ENCODE peak calls at places on chromosomes 11 and 22, in four cellular contexts. V, S, H and Z are unnamed samples.

GRCh38 chr11:84496122-84496521 is 1131.0 kb downstream of the DLG2 start:
- DNase-seq in S (no peak), V (no peak), H (no peak), Z (no peak)

GRCh38 chr11:84790849-84791427 is 836.2 kb downstream of the DLG2 start:
- DNase-seq in H (no peak), V (no peak), S (no peak), Z (no peak)

GRCh38 chr22:38774496-38775166 is 18.8 kb upstream of the SUN2 start:
- DNase-seq in V (no peak), H (no peak), S (no peak), Z (no peak)

GRCh38 chr11:110883266-110883665 is 171.0 kb upstream of the ARHGAP20 start:
- DNase-seq in H (no peak), S (peak; percentile 75), V (no peak), Z (no peak)

GRCh38 chr22:26394787-26395186 is 34.3 kb upstream of the ASPHD2 start:
- DNase-seq in H (no peak), S (no peak), V (no peak), Z (no peak)

GRCh38 chr11:126943319-126943718 is 57.3 kb downstream of the KIRREL3 start:
- DNase-seq in V (no peak), S (no peak), H (no peak), Z (no peak)

GRCh38 chr11:122893131-122893530 is 10.6 kb downstream of the JHY start:
- DNase-seq in V (no peak), H (no peak), S (peak; percentile 14), Z (no peak)

GRCh38 chr11:126355926-126356897 is 726 bp downstream of the ST3GAL4 start:
- DNase-seq in S (peak; percentile 81), V (no peak), H (no peak), Z (peak; percentile 46)

GRCh38 chr22:24106385-24107381 is 74.6 kb upstream of the SUSD2 start:
- DNase-seq in V (no peak), H (peak; percentile 54), S (no peak), Z (peak; percentile 45)

GRCh38 chr11:73350908-73351636 is 25.1 kb upstream of the RELT start:
- DNase-seq in S (peak; percentile 89), H (peak; percentile 74), V (peak; percentile 41), Z (peak; percentile 78)

GRCh38 chr11:123251656-123252344 is 56.8 kb upstream of the CLMP start:
- DNase-seq in H (no peak), V (no peak), S (peak; percentile 69), Z (no peak)

GRCh38 chr11:26930518-26931247 is 63.2 kb upstream of the FIBIN start:
- DNase-seq in H (no peak), V (no peak), S (peak; percentile 77), Z (no peak)

GRCh38 chr11:3095712-3096361 is 38.6 kb upstream of the CARS1 start:
- DNase-seq in H (no peak), V (no peak), S (peak; percentile 85), Z (no peak)
- TF ChIP-seq EZH2phosphoT487 in H (no peak), V (no peak), S (no peak), Z (no peak)

GRCh38 chr11:119523801-119524200 is 100.8 kb upstream of the THY1 start:
- DNase-seq in V (no peak), S (no peak), H (no peak), Z (no peak)

GRCh38 chr11:119521551-119521950 is 98.6 kb upstream of the THY1 start:
- DNase-seq in V (no peak), S (no peak), H (no peak), Z (no peak)

GRCh38 chr11:119522609-119523008 is 99.6 kb upstream of the THY1 start:
- DNase-seq in H (no peak), V (no peak), S (no peak), Z (no peak)

GRCh38 chr11:119525855-119526196 is 102.9 kb upstream of the THY1 start:
- DNase-seq in V (no peak), H (no peak), S (no peak), Z (no peak)

DNA sequence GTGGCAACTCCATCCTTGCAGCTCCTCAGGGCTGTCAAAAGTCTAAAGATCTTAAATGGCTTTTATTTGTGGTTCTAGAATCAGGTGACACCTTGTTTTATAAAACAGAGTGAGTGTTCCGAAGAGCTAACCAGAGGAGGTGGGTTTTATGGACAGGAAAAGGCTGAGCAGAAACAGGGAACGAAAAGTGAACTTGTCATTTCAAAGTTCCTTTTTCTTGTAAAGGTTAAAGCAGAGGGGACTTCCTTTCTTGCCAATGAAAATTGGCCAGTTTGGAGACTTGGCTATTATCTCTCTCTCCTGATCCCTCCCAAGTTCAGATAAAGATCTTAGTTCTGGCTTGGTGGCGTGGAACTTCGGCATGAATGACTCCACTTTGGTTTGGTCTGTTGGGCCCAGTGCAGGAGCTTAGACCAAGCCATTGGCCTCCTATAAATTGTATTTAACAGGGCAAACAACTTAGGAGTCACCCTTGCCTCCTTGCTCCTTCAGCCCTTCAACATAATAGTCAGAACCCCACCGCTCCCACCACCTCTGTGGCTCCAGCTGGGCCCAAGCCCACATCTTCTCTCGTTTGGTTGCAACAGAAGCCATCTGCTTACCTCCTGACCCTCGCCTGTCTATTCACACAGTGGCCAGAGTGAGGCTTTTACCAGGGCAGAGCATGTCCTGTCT is 102.3 kb upstream of the THY1 start:
- DNase-seq in H (no peak), V (no peak), S (no peak), Z (no peak)
- TF ChIP-seq EZH2phosphoT487 in H (no peak), V (no peak), S (no peak), Z (no peak)

GRCh38 chr11:6356503-6356902 is 33.8 kb upstream of the SMPD1 start:
- DNase-seq in V (no peak), H (no peak), S (peak; percentile 3), Z (no peak)

GRCh38 chr11:6357222-6357621 is 33.1 kb upstream of the SMPD1 start:
- DNase-seq in H (no peak), V (peak; percentile 22), S (peak; percentile 99), Z (no peak)

GRCh38 chr11:6362868-6363678 is 27.2 kb upstream of the SMPD1 start:
- DNase-seq in H (peak; percentile 66), V (peak; percentile 68), S (peak; percentile 89), Z (peak; percentile 70)

GRCh38 chr11:6365659-6366058 is 24.6 kb upstream of the SMPD1 start:
- DNase-seq in H (no peak), S (no peak), V (no peak), Z (no peak)

GRCh38 chr11:6362185-6362867 is 27.9 kb upstream of the SMPD1 start:
- DNase-seq in H (no peak), S (peak; percentile 32), V (no peak), Z (no peak)
- TF ChIP-seq EZH2phosphoT487 in H (no peak), S (no peak), V (no peak), Z (no peak)

GRCh38 chr11:34680206-34680605 is 59.3 kb downstream of the EHF start:
- DNase-seq in S (peak; percentile 15), H (no peak), V (no peak), Z (no peak)

GRCh38 chr11:34676227-34676626 is 55.3 kb downstream of the EHF start:
- DNase-seq in V (no peak), H (no peak), S (no peak), Z (no peak)

GRCh38 chr11:34682822-34683221 is 61.9 kb downstream of the EHF start:
- DNase-seq in S (no peak), H (no peak), V (peak; percentile 38), Z (no peak)

GRCh38 chr11:34679681-34680080 is 58.8 kb downstream of the EHF start:
- DNase-seq in H (no peak), S (no peak), V (no peak), Z (no peak)

DNA sequence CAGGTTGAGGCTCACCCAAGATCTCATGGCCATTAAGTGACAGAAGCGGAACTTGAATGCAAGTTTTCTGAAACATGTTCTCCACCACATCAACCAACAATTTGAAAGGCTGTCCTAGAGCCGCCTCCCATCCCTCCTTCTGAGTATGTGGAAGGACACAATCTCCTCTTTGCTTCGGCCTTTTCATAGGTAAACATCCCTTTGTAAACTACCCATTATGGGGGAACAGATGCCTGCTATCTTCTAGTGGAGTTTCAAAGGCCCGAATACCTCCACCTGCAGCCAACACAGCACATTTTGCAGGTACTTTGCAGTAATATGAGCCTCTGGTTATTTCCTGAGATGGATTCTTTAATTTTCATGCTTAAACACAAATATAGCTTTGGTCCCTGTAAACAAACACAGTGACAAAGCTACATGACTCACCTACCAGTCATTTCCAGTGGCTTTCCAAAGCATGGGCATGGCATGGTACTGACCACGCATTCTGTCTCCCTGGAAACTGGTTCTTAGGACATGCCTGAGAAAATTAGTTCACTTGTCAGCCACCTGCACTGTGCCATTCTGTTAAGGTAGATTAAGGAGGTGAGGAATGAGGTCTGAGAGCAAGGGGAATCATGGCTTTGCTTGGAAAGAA is 60.1 kb downstream of the EHF start:
- DNase-seq in V (peak; percentile 86), H (peak; percentile 26), S (peak; percentile 77), Z (no peak)
- TF ChIP-seq EZH2phosphoT487 in V (no peak), H (no peak), S (no peak), Z (no peak)

GRCh38 chr11:95831198-95831883 is 41.0 kb downstream of the CEP57 start:
- DNase-seq in V (no peak), H (no peak), S (peak; percentile 89), Z (no peak)

GRCh38 chr11:95835768-95836488 is 45.6 kb downstream of the CEP57 start:
- DNase-seq in S (peak; percentile 94), V (peak; percentile 63), H (peak; percentile 63), Z (peak; percentile 51)

GRCh38 chr11:95832763-95833162 is 42.5 kb downstream of the CEP57 start:
- DNase-seq in S (peak; percentile 48), V (no peak), H (no peak), Z (no peak)

GRCh38 chr11:95833378-95833777 is 43.1 kb downstream of the CEP57 start:
- DNase-seq in S (no peak), H (no peak), V (no peak), Z (no peak)

DNA sequence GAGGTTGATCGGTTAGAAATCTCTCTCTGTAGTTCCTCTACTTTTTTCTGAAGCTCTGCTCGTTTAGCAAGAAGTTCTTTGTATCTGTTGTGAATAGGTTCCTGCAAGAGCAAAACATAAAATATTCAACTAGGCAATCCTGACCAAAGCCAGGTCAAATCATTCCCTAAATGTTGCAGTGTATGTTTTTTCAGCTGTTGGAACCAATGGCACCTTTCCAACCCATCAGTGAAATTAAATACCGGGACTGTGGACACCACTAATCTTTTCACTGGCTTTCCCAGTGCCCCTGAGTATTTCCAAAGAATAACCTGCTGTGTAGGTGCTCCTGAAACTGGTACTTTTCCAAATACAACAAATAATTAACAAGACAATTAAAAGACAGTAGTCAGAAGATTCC is 45.1 kb downstream of the CEP57 start:
- DNase-seq in S (no peak), H (no peak), V (no peak), Z (no peak)
- TF ChIP-seq EZH2phosphoT487 in S (no peak), H (no peak), V (no peak), Z (no peak)